ENCODE peak calls at places on chromosomes 1 and 21, in ten cellular contexts. V is fibroblast of the aortic adventitia; K is effector memory CD4-positive, alpha-beta T cell; W is fibroblast of pulmonary artery; Z is aorta; N is A549; S is cardiac fibroblast; H is CD8-positive, alpha-beta T cell; D is psoas muscle; Y is endodermal cell. L is an unnamed sample.

GRCh38 chr1:31715097-31715872 is 11.5 kb upstream of the COL16A1 start:
- DNase-seq in V (peak; percentile 93), K (no peak), W (peak; percentile 88), Z (peak; percentile 98), N (peak; percentile 93), S (peak; percentile 93), H (no peak), D (peak; percentile 96), Y (peak; percentile 100), L (peak; percentile 82)

GRCh38 chr1:10085076-10085475 is 52.3 kb downstream of the UBE4B start:
- DNase-seq in V (no peak), K (no peak), W (no peak), Z (no peak), N (no peak), S (no peak), H (no peak), D (no peak), Y (no peak), L (no peak)

GRCh38 chr1:167418397-167418796 is 99.9 kb downstream of the CD247 start:
- DNase-seq in V (no peak), K (no peak), W (peak; percentile 9), Z (no peak), N (no peak), S (peak; percentile 35), H (no peak), D (no peak), Y (no peak), L (no peak)

GRCh38 chr21:43989401-43989800 is 22.7 kb upstream of the TRAPPC10 start:
- DNase-seq in V (no peak), K (no peak), W (no peak), Z (no peak), N (no peak), S (no peak), H (no peak), D (no peak), Y (no peak), L (no peak)

GRCh38 chr1:36879613-36880012 is 154.7 kb downstream of the GRIK3 start:
- DNase-seq in V (no peak), K (no peak), W (no peak), Z (peak; percentile 43), N (no peak), S (no peak), H (no peak), D (no peak), Y (no peak), L (no peak)

GRCh38 chr1:154186177-154186576 is 5.7 kb downstream of the TPM3 start:
- DNase-seq in V (peak; percentile 42), K (peak; percentile 44), W (peak; percentile 81), Z (no peak), N (peak; percentile 68), S (peak; percentile 72), H (peak; percentile 45), D (peak; percentile 49), Y (peak; percentile 87), L (no peak)

GRCh38 chr1:69523032-69523431 is 44.7 kb upstream of the LRRC7 start:
- DNase-seq in V (no peak), K (no peak), W (peak; percentile 70), Z (no peak), N (no peak), S (peak; percentile 50), H (no peak), D (no peak), Y (no peak), L (peak; percentile 92)

GRCh38 chr1:3611170-3612019 is at the start of gene MEGF6:
- DNase-seq in V (no peak), K (peak; percentile 56), W (no peak), Z (peak; percentile 92), N (peak; percentile 57), S (peak; percentile 66), H (no peak), D (peak; percentile 69), Y (peak; percentile 100), L (no peak)

GRCh38 chr1:151720974-151721787 is at the start of gene RIIAD1:
- DNase-seq in V (peak; percentile 8), K (peak; percentile 18), W (peak; percentile 26), Z (no peak), N (no peak), S (peak; percentile 33), H (peak; percentile 16), D (no peak), Y (peak; percentile 86), L (no peak)

GRCh38 chr1:232952514-232953175 is 2.2 kb downstream of the NTPCR start:
- DNase-seq in V (peak; percentile 45), K (no peak), W (peak; percentile 55), Z (no peak), N (peak; percentile 80), S (peak; percentile 44), H (no peak), D (no peak), Y (peak; percentile 91), L (no peak)

GRCh38 chr1:23800396-23801337 is at the start of gene GALE:
- DNase-seq in V (peak; percentile 91), K (peak; percentile 95), W (peak; percentile 95), Z (peak; percentile 99), N (peak; percentile 92), S (peak; percentile 97), H (peak; percentile 95), D (peak; percentile 99), Y (peak; percentile 93), L (peak; percentile 89)

GRCh38 chr1:23803674-23804073 is 3.1 kb upstream of the GALE start:
- DNase-seq in V (no peak), K (no peak), W (no peak), Z (no peak), N (no peak), S (no peak), H (no peak), D (no peak), Y (no peak), L (no peak)

GRCh38 chr1:23801338-23801748 is 789 bp upstream of the GALE start:
- DNase-seq in V (no peak), K (no peak), W (no peak), Z (no peak), N (no peak), S (no peak), H (no peak), D (no peak), Y (no peak), L (no peak)

GRCh38 chr1:23799570-23800395 is 771 bp downstream of the GALE start:
- DNase-seq in V (peak; percentile 34), K (no peak), W (peak; percentile 69), Z (peak; percentile 79), N (peak; percentile 79), S (peak; percentile 85), H (no peak), D (peak; percentile 52), Y (peak; percentile 88), L (peak; percentile 69)

DNA sequence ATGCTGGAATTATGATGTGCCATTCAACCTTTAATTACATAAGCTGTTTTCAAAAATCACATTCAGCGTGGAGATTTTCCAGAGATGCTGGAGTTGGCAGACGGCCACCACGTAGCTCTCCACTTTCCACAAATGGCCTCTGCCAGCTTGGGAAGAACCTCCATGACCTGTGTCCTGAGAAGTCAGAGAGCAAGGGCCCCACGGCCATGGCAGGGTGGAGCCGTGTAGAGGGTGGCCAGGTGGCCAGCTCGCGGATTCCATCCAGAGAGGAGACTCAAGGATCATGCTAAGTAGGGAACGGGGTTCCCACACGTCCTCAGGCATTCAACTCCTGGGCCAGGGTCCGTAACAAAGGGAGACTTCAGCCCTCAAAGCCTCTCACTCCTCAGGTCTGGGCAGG is 1.3 kb upstream of the GALE start:
- DNase-seq in V (no peak), K (no peak), W (no peak), Z (peak; percentile 73), N (no peak), S (no peak), H (no peak), D (no peak), Y (no peak), L (no peak)
- H3K4me3 ChIP-seq in V (no peak overlapping the region), K (no peak overlapping the region), W (no peak overlapping the region), Z (no peak overlapping the region), N (no peak overlapping the region), S (no peak overlapping the region), H (no peak overlapping the region), D (peak overlapping the region; percentile 97), Y (no peak overlapping the region), L (no peak overlapping the region)

DNA sequence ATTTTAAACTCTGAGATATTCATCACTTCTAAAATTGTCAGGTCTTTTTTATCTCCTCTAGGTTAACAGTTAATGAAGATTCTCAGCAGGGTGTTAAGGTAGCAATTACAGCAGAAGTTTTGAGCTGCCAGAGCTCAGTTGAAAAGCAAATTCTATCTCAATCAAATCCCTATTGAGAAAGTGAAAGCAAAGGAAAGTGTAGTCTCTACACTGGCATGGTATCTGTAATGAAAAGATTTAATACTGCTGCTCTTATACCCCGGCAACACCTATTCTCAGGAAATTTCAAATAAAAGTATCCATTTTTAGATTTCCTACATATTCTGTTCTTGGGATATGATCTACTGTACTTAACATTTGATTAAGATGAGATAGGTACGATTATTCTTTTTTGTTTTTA is 913.5 kb downstream of the MRPL39 start:
- DNase-seq in V (no peak), K (no peak), W (no peak), Z (no peak), N (no peak), S (no peak), H (no peak), D (no peak), Y (no peak), L (no peak)
- H3K4me3 ChIP-seq in V (no peak overlapping the region), K (no peak overlapping the region), W (no peak overlapping the region), Z (no peak overlapping the region), N (no peak overlapping the region), S (no peak overlapping the region), H (no peak overlapping the region), D (no peak overlapping the region), Y (no peak overlapping the region), L (no peak overlapping the region)

GRCh38 chr1:223023863-223024262 is 119.2 kb downstream of the TLR5 start:
- DNase-seq in V (no peak), K (no peak), W (no peak), Z (no peak), N (no peak), S (no peak), H (no peak), D (no peak), Y (no peak), L (no peak)
- H3K4me3 ChIP-seq in V (no peak overlapping the region), K (no peak overlapping the region), W (no peak overlapping the region), Z (no peak overlapping the region), N (no peak overlapping the region), S (no peak overlapping the region), H (no peak overlapping the region), D (no peak overlapping the region), Y (peak overlapping the region; percentile 75), L (no peak overlapping the region)

GRCh38 chr1:26788836-26789611 is 1.3 kb downstream of the PIGV start:
- DNase-seq in V (peak; percentile 90), K (peak; percentile 84), W (peak; percentile 86), Z (peak; percentile 93), N (peak; percentile 78), S (peak; percentile 91), H (peak; percentile 67), D (peak; percentile 86), Y (peak; percentile 91), L (peak; percentile 65)

GRCh38 chr1:26789953-26790352 is 2.2 kb downstream of the PIGV start:
- DNase-seq in V (no peak), K (no peak), W (no peak), Z (no peak), N (no peak), S (no peak), H (no peak), D (no peak), Y (no peak), L (no peak)

GRCh38 chr1:26790551-26790953 is 2.8 kb downstream of the PIGV start:
- DNase-seq in V (no peak), K (no peak), W (no peak), Z (no peak), N (no peak), S (no peak), H (no peak), D (no peak), Y (no peak), L (no peak)

GRCh38 chr1:26788515-26788785 is 700 bp downstream of the PIGV start:
- DNase-seq in V (no peak), K (no peak), W (no peak), Z (no peak), N (no peak), S (no peak), H (no peak), D (no peak), Y (no peak), L (no peak)

GRCh38 chr1:26789612-26789865 is 1.8 kb downstream of the PIGV start:
- DNase-seq in V (no peak), K (no peak), W (no peak), Z (no peak), N (no peak), S (no peak), H (no peak), D (no peak), Y (no peak), L (no peak)
- H3K4me3 ChIP-seq in V (no peak overlapping the region), K (no peak overlapping the region), W (no peak overlapping the region), Z (no peak overlapping the region), N (no peak overlapping the region), S (no peak overlapping the region), H (no peak overlapping the region), D (no peak overlapping the region), Y (no peak overlapping the region), L (no peak overlapping the region)